ENCODE peak calls at places on chromosomes 11 and 22, in eight cellular contexts. K is fibroblast of the aortic adventitia; G is CD8-positive, alpha-beta T cell; J is kidney epithelial cell; I is heart right ventricle; V is astrocyte of the spinal cord; O is fibroblast of pulmonary artery; N is pancreas. Z is an unnamed sample.

GRCh38 chr11:6737872-6738466 is 33.8 kb downstream of the OR2AG2 start:
- DNase-seq in V (peak; percentile 35), O (peak; percentile 57), N (no peak), G (peak; percentile 71), K (peak; percentile 52), I (no peak), J (no peak), Z (no peak)

GRCh38 chr11:2515401-2516275 is 70.8 kb downstream of the KCNQ1 start:
- DNase-seq in N (peak; percentile 50), I (peak; percentile 15), G (peak; percentile 5), J (no peak), V (no peak), O (no peak), K (no peak), Z (peak; percentile 5)

GRCh38 chr11:40273192-40273732 is 1186.2 kb downstream of the LRRC4C start:
- DNase-seq in O (no peak), N (no peak), K (no peak), G (no peak), J (no peak), V (no peak), I (no peak), Z (no peak)

GRCh38 chr11:704799-705645 is 1.0 kb upstream of the EPS8L2 start:
- DNase-seq in I (no peak), N (peak; percentile 97), G (no peak), J (no peak), O (no peak), K (no peak), V (no peak), Z (no peak)

GRCh38 chr11:31786996-31787685 is 24.0 kb downstream of the PAX6 start:
- DNase-seq in K (no peak), O (no peak), J (no peak), I (no peak), N (no peak), V (no peak), G (no peak), Z (peak; percentile 23)

GRCh38 chr11:32435152-32435480 is 223 bp downstream of the WT1 start:
- DNase-seq in J (no peak), O (peak; percentile 66), K (peak; percentile 16), I (no peak), V (no peak), N (no peak), G (no peak), Z (no peak)

GRCh38 chr22:50303848-50304527 is 3.5 kb downstream of the PLXNB2 start:
- DNase-seq in J (no peak), N (peak; percentile 61), I (peak; percentile 51), K (no peak), V (no peak), G (no peak), O (no peak), Z (peak; percentile 47)

GRCh38 chr22:38347944-38348750 is 30.9 kb upstream of the CSNK1E start:
- DNase-seq in K (no peak), O (no peak), J (peak; percentile 38), G (no peak), V (no peak), N (peak; percentile 20), I (no peak), Z (no peak)

GRCh38 chr11:44258839-44259420 is 51.0 kb downstream of the ALX4 start:
- DNase-seq in G (no peak), O (no peak), J (no peak), I (no peak), V (no peak), K (no peak), N (no peak), Z (no peak)

GRCh38 chr11:112694244-112694643 is 267.0 kb upstream of the NCAM1 start:
- DNase-seq in O (no peak), J (no peak), G (no peak), K (no peak), N (no peak), I (no peak), V (no peak), Z (no peak)

GRCh38 chr11:120655589-120655988 is 144.0 kb downstream of the GRIK4 start:
- DNase-seq in K (no peak), G (no peak), N (no peak), O (no peak), V (no peak), I (no peak), J (no peak), Z (no peak)

GRCh38 chr11:10669258-10670033 is 24.1 kb downstream of the IRAG1 start:
- DNase-seq in G (no peak), N (no peak), O (no peak), V (peak; percentile 77), I (no peak), K (peak; percentile 73), J (no peak), Z (no peak)
- H3K4me3 ChIP-seq in G (no peak overlapping the region), N (no peak overlapping the region), O (no peak overlapping the region), V (no peak overlapping the region), I (no peak overlapping the region), K (no peak overlapping the region), J (no peak overlapping the region), Z (no peak overlapping the region)

DNA sequence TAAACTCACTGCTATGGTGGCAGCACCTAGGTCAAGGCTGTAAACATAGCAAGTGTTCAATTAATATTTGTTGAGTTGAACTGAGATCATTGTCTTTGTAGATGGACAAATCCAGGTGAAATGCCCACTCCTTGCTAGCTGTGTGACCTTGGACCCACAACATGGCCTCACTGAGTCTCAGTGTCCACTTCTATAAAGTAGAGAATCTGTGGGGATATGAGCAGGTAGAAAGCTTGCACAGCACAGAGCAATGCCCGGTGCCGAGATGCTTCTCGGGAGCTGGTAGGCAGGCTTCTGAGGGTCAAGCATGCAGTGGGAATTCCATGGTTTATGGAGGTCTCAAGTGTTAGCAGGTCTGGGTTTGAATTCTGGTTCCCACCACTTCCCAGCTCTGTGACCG is 97.9 kb upstream of the SYT13 start:
- DNase-seq in G (no peak), K (no peak), J (no peak), O (no peak), N (no peak), V (no peak), I (no peak), Z (no peak)
- H3K4me3 ChIP-seq in G (no peak overlapping the region), K (no peak overlapping the region), J (no peak overlapping the region), O (no peak overlapping the region), N (no peak overlapping the region), V (no peak overlapping the region), I (no peak overlapping the region), Z (no peak overlapping the region)

GRCh38 chr22:19940536-19941364 is 822 bp upstream of the COMT start:
- DNase-seq in I (no peak), V (no peak), O (no peak), G (no peak), N (peak; percentile 55), J (no peak), K (no peak), Z (no peak)

GRCh38 chr22:19942071-19942885 is 660 bp upstream of the TXNRD2 start:
- DNase-seq in I (no peak), G (no peak), J (no peak), O (peak; percentile 78), V (peak; percentile 81), N (peak; percentile 43), K (peak; percentile 86), Z (no peak)

GRCh38 chr22:19943665-19944026 is 2.0 kb upstream of the TXNRD2 start:
- DNase-seq in K (peak; percentile 43), G (no peak), I (no peak), J (peak; percentile 71), O (peak; percentile 35), V (peak; percentile 78), N (peak; percentile 17), Z (no peak)

GRCh38 chr22:19941365-19942070 is at the start of the genes COMT and TXNRD2:
- DNase-seq in J (no peak), K (peak; percentile 51), O (peak; percentile 60), V (peak; percentile 55), I (peak; percentile 80), N (peak; percentile 89), G (peak; percentile 73), Z (peak; percentile 76)

DNA sequence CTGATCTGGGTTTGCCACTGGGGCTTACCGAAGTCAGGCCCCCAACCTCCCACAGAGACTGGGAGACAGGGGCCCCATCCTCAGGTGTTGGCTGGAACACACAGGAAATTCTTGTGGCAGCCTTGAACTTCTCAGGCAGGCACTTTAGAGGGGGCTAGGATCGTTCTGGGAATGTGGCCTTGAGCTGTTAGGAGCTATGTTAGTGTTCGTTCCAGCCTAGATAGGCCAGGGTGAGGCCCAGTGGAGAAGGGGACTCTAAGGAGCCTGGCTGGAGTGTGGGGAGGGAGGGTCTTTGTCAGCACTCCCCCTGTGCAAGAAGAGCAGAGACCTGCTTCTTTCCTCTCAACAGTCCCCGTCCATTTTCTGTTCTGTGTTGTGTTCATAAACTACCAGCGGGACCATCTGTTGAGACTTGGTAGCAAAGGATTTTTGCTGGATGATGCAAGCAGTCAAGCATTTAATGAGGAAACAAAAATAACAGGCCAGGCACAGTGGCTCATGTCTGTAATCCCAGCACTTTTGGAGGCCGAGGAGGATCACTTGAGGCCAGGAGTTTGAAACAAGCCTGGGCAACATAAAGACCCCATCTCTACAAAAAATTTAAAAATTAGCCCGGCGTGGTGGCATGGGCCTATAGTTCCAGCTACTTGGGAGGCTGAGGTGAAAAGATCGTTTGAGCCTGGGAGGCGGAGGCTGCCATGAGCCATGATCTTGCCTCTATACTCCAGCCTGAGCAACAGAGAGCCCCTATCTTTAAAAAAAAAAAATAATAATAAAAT is 1.5 kb upstream of the TXNRD2 start:
- DNase-seq in J (peak; percentile 61), N (peak; percentile 27), G (no peak), O (peak; percentile 87), K (peak; percentile 82), I (no peak), V (peak; percentile 90), Z (no peak)
- H3K4me3 ChIP-seq in J (peak overlapping the region; percentile 60), N (no peak overlapping the region), G (peak overlapping the region; percentile 99), O (peak overlapping the region; percentile 83), K (peak overlapping the region; percentile 96), I (peak overlapping the region; percentile 95), V (peak overlapping the region; percentile 83), Z (peak overlapping the region; percentile 92)

GRCh38 chr11:47212938-47213337 is 1.8 kb upstream of the DDB2 start:
- DNase-seq in N (peak; percentile 65), G (no peak), I (no peak), O (no peak), J (no peak), K (no peak), V (no peak), Z (no peak)

GRCh38 chr11:47208628-47209027 is 6.1 kb upstream of the DDB2 start:
- DNase-seq in G (no peak), J (no peak), I (no peak), V (no peak), N (no peak), K (no peak), O (no peak), Z (no peak)

GRCh38 chr11:47216141-47216798 is 1.5 kb downstream of the DDB2 start:
- DNase-seq in G (peak; percentile 57), N (no peak), J (peak; percentile 65), O (peak; percentile 87), I (peak; percentile 27), V (peak; percentile 88), K (peak; percentile 93), Z (no peak)

GRCh38 chr11:47215366-47215925 is 672 bp downstream of the DDB2 start:
- DNase-seq in K (no peak), I (no peak), O (no peak), V (no peak), J (no peak), G (no peak), N (no peak), Z (no peak)

DNA sequence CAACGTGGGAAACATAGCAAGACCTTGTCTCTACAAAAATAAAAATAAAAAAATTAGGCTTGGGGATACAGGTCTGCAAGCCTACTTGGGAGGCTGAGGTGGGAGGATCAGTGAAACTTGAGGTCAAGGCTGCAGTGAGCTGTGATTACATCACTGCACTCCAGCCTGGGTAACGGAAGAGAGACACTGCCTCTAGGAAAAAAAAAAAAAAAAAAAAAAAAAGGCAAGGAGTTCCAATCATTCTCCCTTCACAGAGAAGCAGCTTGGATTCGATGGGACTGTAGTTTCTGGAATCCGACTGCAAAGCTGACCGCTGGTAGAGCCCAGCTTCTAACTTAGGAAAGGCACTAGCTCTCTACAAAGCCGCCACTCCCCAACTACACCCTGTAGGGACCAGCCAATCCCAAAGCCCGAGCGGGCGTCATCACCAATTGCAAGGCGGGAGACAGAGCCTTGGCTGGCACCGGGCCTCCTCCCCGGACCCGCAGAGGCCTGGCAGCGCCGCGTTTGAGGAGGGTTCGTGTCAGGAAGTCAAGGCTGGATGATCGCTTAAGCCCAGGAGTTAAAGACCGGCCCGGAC is 699 bp upstream of the DDB2 start:
- DNase-seq in V (peak; percentile 85), J (peak; percentile 76), G (peak; percentile 86), O (peak; percentile 80), N (peak; percentile 97), K (peak; percentile 92), I (peak; percentile 92), Z (peak; percentile 97)
- H3K4me3 ChIP-seq in V (peak overlapping the region; percentile 62), J (peak overlapping the region; percentile 40), G (peak overlapping the region; percentile 95), O (peak overlapping the region; percentile 73), N (peak overlapping the region; percentile 47), K (peak overlapping the region; percentile 72), I (peak overlapping the region; percentile 85), Z (peak overlapping the region; percentile 72)